ENCODE peak calls at places on chromosomes 16 and 17, in six cellular contexts. Q is heart left ventricle, V is WTC11, L is putamen, I is lung, D is LHCN-M2. X is an unnamed sample.

GRCh38 chr16:19645557-19645981 is 72.5 kb downstream of the KNOP1 start:
- DNase-seq in Q (peak), V (no peak), L (no peak), I (no peak), D (no peak), X (no peak)

GRCh38 chr17:63439682-63440081 is 6.4 kb downstream of the CYB561 start:
- DNase-seq in Q (no peak), V (no peak), L (no peak), I (no peak), D (peak), X (no peak)

GRCh38 chr16:27020031-27020430 is 46.7 kb upstream of the C16orf82 start:
- DNase-seq in Q (no peak), V (no peak), L (no peak), I (no peak), D (no peak), X (no peak)

GRCh38 chr17:36525113-36525512 is 9.6 kb downstream of the MYO19 start:
- DNase-seq in Q (no peak), V (no peak), L (no peak), I (no peak), D (peak), X (no peak)

GRCh38 chr17:17156511-17156910 is 49.6 kb downstream of the PLD6 start:
- DNase-seq in Q (no peak), V (no peak), L (no peak), I (no peak), D (peak), X (no peak)

GRCh38 chr17:55272711-55273578 is 8.2 kb downstream of the HLF start:
- DNase-seq in Q (no peak), V (no peak), L (no peak), I (no peak), D (no peak), X (no peak)

GRCh38 chr17:74453665-74454196 is 12.7 kb upstream of the CD300A start:
- DNase-seq in Q (peak), V (peak), L (no peak), I (peak), D (no peak), X (no peak)

GRCh38 chr16:15949210-15950166 is at the start of gene ABCC1:
- DNase-seq in Q (peak), V (peak), L (no peak), I (no peak), D (peak), X (peak)

GRCh38 chr17:57234252-57235092 is 21.9 kb upstream of the MSI2 start:
- DNase-seq in Q (no peak), V (no peak), L (no peak), I (no peak), D (no peak), X (no peak)

GRCh38 chr17:71631483-71631882 is 489.3 kb upstream of the SOX9 start:
- DNase-seq in Q (no peak), V (no peak), L (no peak), I (no peak), D (peak), X (no peak)

GRCh38 chr16:84443166-84443802 is 61.2 kb downstream of the MEAK7 start:
- DNase-seq in Q (no peak), V (no peak), L (no peak), I (no peak), D (no peak), X (no peak)

GRCh38 chr17:44348988-44349364 is 3.9 kb downstream of the GRN start:
- DNase-seq in Q (no peak), V (no peak), L (no peak), I (no peak), D (no peak), X (no peak)

GRCh38 chr17:13584701-13585080 is 17.0 kb downstream of the HS3ST3A1 start:
- DNase-seq in Q (no peak), V (no peak), L (no peak), I (no peak), D (peak), X (no peak)

GRCh38 chr17:41002814-41003213 is 3.1 kb upstream of the KRTAP3-2 start:
- DNase-seq in Q (no peak), V (no peak), L (peak), I (no peak), D (peak), X (no peak)

GRCh38 chr17:74340470-74341023 is 14.5 kb downstream of the KIF19 start:
- DNase-seq in Q (no peak), V (no peak), L (peak), I (no peak), D (no peak), X (peak)

GRCh38 chr17:28967240-28968135 is 16.2 kb upstream of the PHF12 start:
- DNase-seq in Q (no peak), V (no peak), L (no peak), I (no peak), D (no peak), X (peak)

GRCh38 chr16:81041696-81042095 is 6.1 kb downstream of the ATMIN start:
- DNase-seq in Q (no peak), V (no peak), L (no peak), I (no peak), D (no peak), X (no peak)

GRCh38 chr17:7716299-7716886 is 1.2 kb upstream of the DNAH2 start:
- DNase-seq in Q (no peak), V (no peak), L (no peak), I (no peak), D (no peak), X (no peak)

GRCh38 chr16:86576591-86577313 is 1.6 kb upstream of the FOXL1 start:
- DNase-seq in Q (no peak), V (peak), L (no peak), I (no peak), D (no peak), X (no peak)

GRCh38 chr16:28897826-28898225 is 19.5 kb downstream of the ATP2A1 start:
- DNase-seq in Q (no peak), V (no peak), L (no peak), I (no peak), D (no peak), X (no peak)

GRCh38 chr17:34715504-34715903 is 136.1 kb downstream of the TMEM132E start:
- DNase-seq in Q (no peak), V (no peak), L (no peak), I (no peak), D (no peak), X (no peak)

GRCh38 chr17:28552201-28552999 is at the start of gene UNC119:
- DNase-seq in Q (peak), V (peak), L (peak), I (peak), D (peak), X (peak)

GRCh38 chr16:3459401-3460090 is 16.1 kb downstream of the NAA60 start:
- DNase-seq in Q (no peak), V (no peak), L (no peak), I (no peak), D (no peak), X (no peak)

GRCh38 chr16:78570409-78571141 is 471.1 kb downstream of the WWOX start:
- DNase-seq in Q (no peak), V (no peak), L (no peak), I (no peak), D (no peak), X (no peak)

GRCh38 chr16:50323335-50324011 is 45.3 kb downstream of the BRD7 start:
- DNase-seq in Q (no peak), V (no peak), L (no peak), I (no peak), D (peak), X (no peak)

X was measured in Ammon's horn.